ENCODE peak calls at places on chromosomes 2 and 18, in seven cellular contexts. O is mammary epithelial cell, I is H9, J is cardiac muscle cell, K is lower lobe of right lung, X is psoas muscle, C is testis. Q is an unnamed sample. For H3K4me1, the result is how much of the 10 kb centered on the place peaks cover.

GRCh38 chr2:38496927-38497669 is 105.6 kb downstream of the HNRNPLL start:
- DNase-seq in X (peak), J (no peak), K (no peak), C (no peak), I (no peak), O (no peak), Q (no peak)

GRCh38 chr2:30670453-30670852 is 136.8 kb downstream of the CAPN13 start:
- DNase-seq in K (no peak), X (no peak), C (no peak), J (peak), O (no peak), I (peak), Q (peak)

GRCh38 chr2:105820691-105821090 is 76.0 kb downstream of the NCK2 start:
- DNase-seq in J (no peak), O (no peak), X (no peak), K (no peak), I (no peak), C (no peak), Q (no peak)

GRCh38 chr2:158487419-158487818 is 30.7 kb downstream of the PKP4 start:
- DNase-seq in J (peak), O (no peak), C (peak), X (no peak), K (no peak), I (no peak), Q (no peak)

GRCh38 chr2:241539616-241540374 is 18.8 kb upstream of the BOK start:
- DNase-seq in C (no peak), I (no peak), X (no peak), K (no peak), J (no peak), O (no peak), Q (no peak)

GRCh38 chr2:96500385-96501066 is 4.6 kb downstream of the NEURL3 start:
- DNase-seq in I (no peak), O (no peak), X (peak), J (no peak), C (no peak), K (no peak), Q (peak)

GRCh38 chr2:218290316-218291261 is 1.7 kb downstream of the TMBIM1 start:
- DNase-seq in J (no peak), C (no peak), I (no peak), O (peak), K (no peak), X (no peak), Q (no peak)

GRCh38 chr2:71157124-71157802 is 26.8 kb downstream of the MPHOSPH10 start:
- DNase-seq in K (peak), C (peak), X (peak), J (peak), I (peak), O (no peak), Q (peak)

GRCh38 chr2:150109028-150109427 is 378.4 kb downstream of the RND3 start:
- DNase-seq in C (no peak), O (no peak), K (no peak), J (no peak), X (no peak), I (no peak), Q (no peak)

GRCh38 chr2:119490653-119491195 is 33.6 kb downstream of the SCTR start:
- DNase-seq in I (no peak), C (no peak), K (no peak), X (no peak), J (no peak), O (no peak), Q (peak)

GRCh38 chr2:132475615-132476014 is 59.0 kb downstream of the GPR39 start:
- DNase-seq in O (no peak), I (no peak), C (no peak), K (no peak), J (no peak), X (no peak), Q (no peak)

GRCh38 chr18:77052656-77053309 is 79.8 kb downstream of the MBP start:
- DNase-seq in C (no peak), X (no peak), I (no peak), J (no peak), K (peak), O (no peak), Q (no peak)

GRCh38 chr2:69995511-69995910 is 34.1 kb upstream of the ASPRV1 start:
- DNase-seq in X (no peak), O (no peak), I (no peak), C (no peak), K (no peak), J (no peak), Q (peak)

GRCh38 chr2:69993708-69994107 is 32.3 kb upstream of the ASPRV1 start:
- DNase-seq in X (no peak), K (no peak), J (no peak), C (no peak), O (no peak), I (no peak), Q (peak)

GRCh38 chr2:69992310-69993047 is 31.0 kb upstream of the ASPRV1 start:
- DNase-seq in I (no peak), O (no peak), C (no peak), K (no peak), J (no peak), X (no peak), Q (peak)

GRCh38 chr2:69994166-69994565 is 32.7 kb upstream of the ASPRV1 start:
- DNase-seq in K (no peak), J (no peak), O (no peak), I (no peak), C (no peak), X (no peak), Q (peak)

DNA sequence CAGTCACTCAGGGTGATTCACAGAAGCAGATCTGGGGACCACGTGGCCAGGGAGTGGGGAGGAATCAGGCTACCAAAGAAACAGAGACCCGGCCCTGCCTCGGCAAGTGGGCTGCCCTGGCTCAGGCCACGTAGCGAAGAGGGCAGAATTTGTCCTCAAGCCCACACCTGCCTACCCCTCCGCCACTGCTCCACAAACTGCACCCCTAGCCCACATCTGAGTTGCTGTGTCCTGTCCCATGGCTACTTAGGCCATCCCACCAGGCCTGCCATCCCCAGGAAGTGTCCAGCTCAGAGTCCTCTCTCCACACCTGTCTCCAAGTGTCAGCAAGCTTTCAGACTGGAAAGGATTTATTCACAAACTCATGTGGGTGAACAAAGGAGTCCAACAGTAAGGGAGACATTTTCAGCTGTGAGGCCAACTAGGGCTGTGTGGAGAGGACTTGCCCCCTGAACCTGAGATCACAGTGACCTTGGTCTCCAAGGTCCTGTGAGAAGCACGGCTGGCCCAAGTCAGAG is 31.7 kb upstream of the ASPRV1 start:
- DNase-seq in X (no peak), J (no peak), K (no peak), I (no peak), O (no peak), C (no peak), Q (no peak)
- H3K4me1 ChIP-seq in X (under half), J (under half), K (under half), I (under half), O (under half), C (under half), Q (under half)

GRCh38 chr18:49525981-49526380 is 35.9 kb upstream of the LIPG start:
- DNase-seq in J (no peak), O (no peak), X (no peak), I (no peak), C (no peak), K (no peak), Q (peak)

GRCh38 chr18:49521251-49521650 is 34.2 kb upstream of the C18orf32 start:
- DNase-seq in J (no peak), O (peak), X (no peak), C (no peak), K (no peak), I (peak), Q (peak)

GRCh38 chr18:49527631-49528327 is 34.1 kb upstream of the LIPG start:
- DNase-seq in K (no peak), J (no peak), X (no peak), C (no peak), I (no peak), O (no peak), Q (peak)

GRCh38 chr18:49524951-49525350 is 36.9 kb upstream of the LIPG start:
- DNase-seq in O (no peak), I (no peak), J (no peak), K (no peak), C (no peak), X (no peak), Q (peak)

DNA sequence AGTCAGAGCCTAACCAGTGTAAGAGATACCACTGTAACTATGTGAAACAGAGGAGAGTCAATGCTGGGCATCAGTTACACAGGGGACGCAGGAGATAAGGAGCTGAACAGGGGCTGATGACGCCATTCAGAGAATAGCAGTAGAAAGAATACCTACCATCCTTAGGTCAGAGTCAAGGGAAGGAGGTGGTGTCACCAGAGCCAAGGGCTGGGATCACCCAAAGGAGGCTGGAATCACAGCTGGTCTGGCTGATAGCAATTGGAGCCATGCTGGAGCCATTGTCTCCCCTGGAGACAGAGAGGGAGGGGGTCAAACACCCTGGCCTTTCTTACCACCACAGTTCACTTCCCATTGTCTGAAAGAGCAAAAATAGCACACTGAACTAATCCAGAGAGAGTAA is 37.3 kb upstream of the C18orf32 start:
- DNase-seq in J (no peak), C (no peak), I (no peak), O (no peak), K (no peak), X (no peak), Q (peak)
- TF ChIP-seq CTCF in J (no peak), C (no peak), I (no peak), O (no peak), K (no peak), X (no peak), Q (no peak)

DNA sequence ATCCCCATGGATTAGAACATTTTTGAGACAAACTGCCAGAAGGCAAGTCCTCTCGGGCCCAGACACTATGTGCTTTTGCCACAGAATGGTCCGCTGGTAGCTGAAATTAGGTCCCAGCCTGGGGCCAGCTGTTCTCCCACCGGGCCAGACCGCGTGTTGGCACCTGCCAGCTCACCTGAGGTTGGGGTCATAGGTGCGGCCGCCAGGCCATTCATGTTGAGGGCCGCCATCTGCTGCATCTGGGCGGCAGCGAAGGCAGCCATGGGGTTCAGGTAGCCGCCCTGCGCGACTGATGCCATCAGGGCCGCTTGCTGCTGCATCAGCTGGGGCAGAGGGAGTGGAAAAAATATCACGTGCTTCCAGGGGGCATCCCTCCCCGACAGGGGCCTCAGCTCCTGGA is 292.8 kb downstream of the CELF4 start:
- DNase-seq in I (no peak), K (no peak), O (no peak), J (no peak), X (no peak), C (no peak), Q (no peak)
- H3K27ac ChIP-seq in I (no peak), K (no peak), O (no peak), J (no peak), X (no peak), C (no peak), Q (no peak)

DNA sequence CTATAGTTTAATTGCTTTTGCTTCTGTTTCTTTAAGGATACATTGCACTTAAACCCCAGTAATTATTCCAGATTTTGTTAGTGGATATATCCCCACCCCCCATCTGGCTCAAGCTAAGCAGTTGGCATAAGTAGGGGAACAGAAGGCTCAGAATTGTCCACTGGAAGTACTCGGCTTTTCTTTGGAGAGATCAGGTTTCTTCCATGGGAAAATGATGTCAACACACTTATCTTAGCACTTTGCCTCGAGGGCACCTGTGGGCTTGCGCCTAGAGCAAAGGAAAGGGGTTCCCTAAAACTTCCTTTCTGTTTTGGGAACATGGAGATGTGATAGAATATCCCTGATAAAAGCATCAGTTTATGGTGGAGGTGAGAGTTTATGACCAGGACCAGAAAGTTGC is 130.6 kb downstream of the FMNL2 start:
- DNase-seq in X (no peak), I (no peak), O (no peak), C (no peak), K (no peak), J (peak), Q (no peak)
- H3K4me1 ChIP-seq in X (half or more), I (under half), O (under half), C (under half), K (half or more), J (under half), Q (under half)